ENCODE peak calls at places on chromosomes 16 and 17, in eight cellular contexts. G is WTC11; M is activated naive CD4-positive, alpha-beta T cell; V is H9; K is central memory CD4-positive, alpha-beta T cell; L is EL; O is caudate nucleus; P is Calu3. C is an unnamed sample.

GRCh38 chr17:57457188-57457587 is 200.9 kb downstream of the MSI2 start:
- DNase-seq in G (no peak), M (no peak), V (no peak), K (no peak), L (no peak), O (no peak), P (no peak), C (no peak)

GRCh38 chr17:16999931-17000625 is 28.2 kb upstream of the TNFRSF13B start:
- DNase-seq in G (no peak), M (no peak), V (no peak), K (no peak), L (no peak), O (no peak), P (no peak), C (no peak)

GRCh38 chr17:13792314-13792713 is 190.6 kb upstream of the HS3ST3A1 start:
- DNase-seq in G (no peak), M (no peak), V (no peak), K (no peak), L (peak), O (no peak), P (no peak), C (no peak)

GRCh38 chr16:89366561-89367537 is 123.5 kb downstream of the ANKRD11 start:
- DNase-seq in G (no peak), M (no peak), V (no peak), K (no peak), L (no peak), O (no peak), P (no peak), C (peak)

GRCh38 chr17:14340968-14341412 is 40.1 kb downstream of the HS3ST3B1 start:
- DNase-seq in G (no peak), M (no peak), V (no peak), K (no peak), L (no peak), O (no peak), P (no peak), C (no peak)

GRCh38 chr17:45308016-45308365 is 8.8 kb downstream of the MAP3K14 start:
- DNase-seq in G (no peak), M (no peak), V (no peak), K (no peak), L (no peak), O (no peak), P (no peak), C (no peak)

GRCh38 chr16:53865492-53865863 is 161.5 kb downstream of the FTO start:
- DNase-seq in G (no peak), M (no peak), V (no peak), K (no peak), L (peak), O (no peak), P (no peak), C (no peak)

GRCh38 chr17:81582769-81583168 is 30.6 kb upstream of the FAAP100 start:
- DNase-seq in G (no peak), M (no peak), V (no peak), K (no peak), L (no peak), O (no peak), P (no peak), C (no peak)

GRCh38 chr16:17070882-17071592 is 399.7 kb downstream of the XYLT1 start:
- DNase-seq in G (peak), M (peak), V (peak), K (peak), L (no peak), O (peak), P (no peak), C (no peak)

GRCh38 chr17:13024526-13025263 is 6.9 kb upstream of the ELAC2 start:
- DNase-seq in G (peak), M (peak), V (peak), K (peak), L (peak), O (peak), P (peak), C (peak)

GRCh38 chr16:87178177-87178863 is 138.9 kb downstream of the C16orf95 start:
- DNase-seq in G (no peak), M (no peak), V (peak), K (no peak), L (no peak), O (no peak), P (no peak), C (no peak)

GRCh38 chr17:39872700-39873099 is 4.7 kb downstream of the ZPBP2 start:
- DNase-seq in G (no peak), M (no peak), V (no peak), K (no peak), L (peak), O (no peak), P (peak), C (peak)

GRCh38 chr16:86283944-86284343 is 226.4 kb upstream of the FOXF1 start:
- DNase-seq in G (no peak), M (no peak), V (no peak), K (no peak), L (no peak), O (no peak), P (no peak), C (no peak)

GRCh38 chr17:52155301-52155700 is 3.2 kb downstream of the CA10 start:
- DNase-seq in G (no peak), M (no peak), V (no peak), K (no peak), L (no peak), O (no peak), P (no peak), C (no peak)

GRCh38 chr17:3034578-3034920 is 28.9 kb downstream of the OR1D5 start:
- DNase-seq in G (no peak), M (no peak), V (no peak), K (no peak), L (no peak), O (no peak), P (no peak), C (no peak)

GRCh38 chr16:83031524-83031923 is 404.8 kb downstream of the CDH13 start:
- DNase-seq in G (no peak), M (no peak), V (no peak), K (no peak), L (no peak), O (no peak), P (no peak), C (peak)

GRCh38 chr16:86735727-86736126 is 157.4 kb downstream of the FOXL1 start:
- DNase-seq in G (no peak), M (no peak), V (no peak), K (no peak), L (no peak), O (no peak), P (no peak), C (no peak)

GRCh38 chr17:7258731-7259554 is 3.3 kb downstream of the CLDN7 start:
- DNase-seq in G (no peak), M (no peak), V (no peak), K (no peak), L (peak), O (no peak), P (no peak), C (no peak)

GRCh38 chr16:3119286-3119685 is 6.9 kb downstream of the ZNF205 start:
- DNase-seq in G (no peak), M (no peak), V (no peak), K (no peak), L (no peak), O (no peak), P (no peak), C (no peak)

GRCh38 chr17:75636381-75637142 is 3.3 kb downstream of the SMIM5 start:
- DNase-seq in G (no peak), M (no peak), V (no peak), K (no peak), L (no peak), O (no peak), P (no peak), C (no peak)

GRCh38 chr17:8314797-8315739 is 5.0 kb downstream of the ARHGEF15 start:
- DNase-seq in G (peak), M (no peak), V (no peak), K (no peak), L (no peak), O (no peak), P (no peak), C (no peak)

GRCh38 chr17:31061678-31062077 is 33.1 kb upstream of the NF1 start:
- DNase-seq in G (peak), M (no peak), V (peak), K (no peak), L (no peak), O (no peak), P (no peak), C (peak)

GRCh38 chr17:6780001-6780400 is 4.0 kb downstream of the FBXO39 start:
- DNase-seq in G (no peak), M (no peak), V (no peak), K (no peak), L (no peak), O (no peak), P (no peak), C (no peak)

GRCh38 chr16:27963471-27963965 is 100.0 kb downstream of the GSG1L start:
- DNase-seq in G (no peak), M (no peak), V (no peak), K (no peak), L (no peak), O (no peak), P (no peak), C (no peak)

GRCh38 chr16:55941552-55941951 is 66.4 kb upstream of the CES5A start:
- DNase-seq in G (no peak), M (no peak), V (no peak), K (no peak), L (no peak), O (no peak), P (no peak), C (no peak)

GRCh38 chr17:49015179-49015923 is 18.2 kb downstream of the IGF2BP1 start:
- DNase-seq in G (no peak), M (no peak), V (peak), K (no peak), L (no peak), O (no peak), P (no peak), C (no peak)

GRCh38 chr16:11791144-11791828 is 5.8 kb downstream of the ZC3H7A start:
- DNase-seq in G (no peak), M (no peak), V (no peak), K (no peak), L (no peak), O (no peak), P (no peak), C (no peak)

GRCh38 chr16:23280483-23280967 is 21.6 kb upstream of the SCNN1B start:
- DNase-seq in G (no peak), M (no peak), V (no peak), K (no peak), L (peak), O (no peak), P (no peak), C (no peak)

GRCh38 chr17:21191698-21192097 is 22.3 kb downstream of the TMEM11 start:
- DNase-seq in G (no peak), M (no peak), V (no peak), K (no peak), L (no peak), O (no peak), P (no peak), C (no peak)

GRCh38 chr17:3751836-3752235 is 28.1 kb downstream of the HASPIN start:
- DNase-seq in G (no peak), M (no peak), V (no peak), K (no peak), L (no peak), O (no peak), P (no peak), C (no peak)

GRCh38 chr16:80997139-80997798 is 9.4 kb downstream of the CMC2 start:
- DNase-seq in G (no peak), M (no peak), V (no peak), K (peak), L (peak), O (no peak), P (peak), C (peak)

GRCh38 chr17:74472890-74473289 is 6.5 kb downstream of the CD300A start:
- DNase-seq in G (no peak), M (no peak), V (no peak), K (no peak), L (no peak), O (no peak), P (no peak), C (no peak)

GRCh38 chr17:46811978-46812583 is 6.4 kb downstream of the WNT3 start:
- DNase-seq in G (no peak), M (no peak), V (no peak), K (no peak), L (peak), O (no peak), P (no peak), C (no peak)

GRCh38 chr17:38528101-38528500 is 77.7 kb downstream of the SRCIN1 start:
- DNase-seq in G (no peak), M (no peak), V (no peak), K (no peak), L (no peak), O (no peak), P (no peak), C (no peak)

GRCh38 chr16:82694239-82694874 is 67.6 kb downstream of the CDH13 start:
- DNase-seq in G (no peak), M (no peak), V (no peak), K (no peak), L (peak), O (no peak), P (no peak), C (peak)

GRCh38 chr16:57389087-57389468 is 15.5 kb upstream of the CCL17 start:
- DNase-seq in G (no peak), M (no peak), V (no peak), K (no peak), L (no peak), O (no peak), P (no peak), C (no peak)